ENCODE peak calls at places on chromosomes 16 and 17, in ten cellular contexts. One of them, this sample, is unnamed.

GRCh38 chr16:71474864-71475263 is 12.8 kb upstream of the ZNF23 start:
- DNase-seq in endothelial cell of umbilical vein: no peak
- DNase-seq in PC-9: no peak
- DNase-seq in IMR-90: peak; percentile 92
- DNase-seq in H9: no peak
- DNase-seq in neural progenitor cell: no peak
- DNase-seq in GM23338: no peak
- DNase-seq in GM23248: peak; percentile 94
- DNase-seq in OCI-LY7: no peak
- DNase-seq in PC-3: peak; percentile 90
- DNase-seq in this sample: no peak

GRCh38 chr16:63461248-63461841 is 1425.1 kb upstream of the CDH8 start:
- DNase-seq in neural progenitor cell: peak; percentile 73
- DNase-seq in PC-3: peak; percentile 59
- DNase-seq in GM23248: peak; percentile 61
- DNase-seq in PC-9: no peak
- DNase-seq in H9: peak; percentile 28
- DNase-seq in OCI-LY7: peak; percentile 45
- DNase-seq in IMR-90: peak; percentile 44
- DNase-seq in GM23338: peak; percentile 75
- DNase-seq in endothelial cell of umbilical vein: peak; percentile 72
- DNase-seq in this sample: peak; percentile 76

GRCh38 chr16:76985362-76985761 is 205.6 kb upstream of the MON1B start:
- DNase-seq in IMR-90: no peak
- DNase-seq in endothelial cell of umbilical vein: no peak
- DNase-seq in H9: no peak
- DNase-seq in GM23248: no peak
- DNase-seq in PC-9: no peak
- DNase-seq in PC-3: no peak
- DNase-seq in GM23338: no peak
- DNase-seq in OCI-LY7: no peak
- DNase-seq in neural progenitor cell: no peak
- DNase-seq in this sample: no peak

GRCh38 chr17:55134486-55135157 is 130.1 kb upstream of the HLF start:
- DNase-seq in endothelial cell of umbilical vein: no peak
- DNase-seq in IMR-90: peak; percentile 50
- DNase-seq in GM23248: peak; percentile 51
- DNase-seq in OCI-LY7: no peak
- DNase-seq in GM23338: no peak
- DNase-seq in PC-3: peak; percentile 69
- DNase-seq in PC-9: no peak
- DNase-seq in H9: no peak
- DNase-seq in neural progenitor cell: no peak
- DNase-seq in this sample: no peak

GRCh38 chr16:180921-181667 is 835 bp downstream of the HBQ1 start:
- DNase-seq in PC-9: peak; percentile 85
- DNase-seq in neural progenitor cell: peak; percentile 93
- DNase-seq in H9: peak; percentile 91
- DNase-seq in OCI-LY7: peak; percentile 76
- DNase-seq in IMR-90: peak; percentile 58
- DNase-seq in PC-3: peak; percentile 68
- DNase-seq in endothelial cell of umbilical vein: peak; percentile 71
- DNase-seq in GM23338: peak; percentile 92
- DNase-seq in GM23248: peak; percentile 81
- DNase-seq in this sample: peak; percentile 83

GRCh38 chr17:12256380-12256995 is 235.8 kb downstream of the MAP2K4 start:
- DNase-seq in endothelial cell of umbilical vein: peak; percentile 39
- DNase-seq in PC-9: peak; percentile 16
- DNase-seq in OCI-LY7: peak; percentile 59
- DNase-seq in PC-3: peak; percentile 69
- DNase-seq in GM23338: peak; percentile 61
- DNase-seq in IMR-90: peak; percentile 81
- DNase-seq in H9: no peak
- DNase-seq in GM23248: peak; percentile 64
- DNase-seq in neural progenitor cell: peak; percentile 64
- DNase-seq in this sample: peak; percentile 15

GRCh38 chr16:46763147-46763546 is 15.0 kb upstream of the MYLK3 start:
- DNase-seq in neural progenitor cell: no peak
- DNase-seq in PC-3: no peak
- DNase-seq in H9: no peak
- DNase-seq in PC-9: no peak
- DNase-seq in endothelial cell of umbilical vein: no peak
- DNase-seq in GM23338: no peak
- DNase-seq in GM23248: no peak
- DNase-seq in IMR-90: no peak
- DNase-seq in OCI-LY7: no peak
- DNase-seq in this sample: no peak

GRCh38 chr16:85517780-85518179 is 95.3 kb upstream of the GSE1 start:
- DNase-seq in IMR-90: no peak
- DNase-seq in H9: no peak
- DNase-seq in GM23248: no peak
- DNase-seq in GM23338: no peak
- DNase-seq in PC-3: no peak
- DNase-seq in endothelial cell of umbilical vein: no peak
- DNase-seq in neural progenitor cell: no peak
- DNase-seq in PC-9: no peak
- DNase-seq in OCI-LY7: no peak
- DNase-seq in this sample: no peak

GRCh38 chr17:7029659-7030058 is 6.2 kb upstream of the SLC16A13 start:
- DNase-seq in OCI-LY7: no peak
- DNase-seq in IMR-90: no peak
- DNase-seq in PC-3: no peak
- DNase-seq in neural progenitor cell: no peak
- DNase-seq in GM23338: no peak
- DNase-seq in H9: no peak
- DNase-seq in endothelial cell of umbilical vein: peak; percentile 92
- DNase-seq in PC-9: no peak
- DNase-seq in GM23248: no peak
- DNase-seq in this sample: peak; percentile 55

DNA sequence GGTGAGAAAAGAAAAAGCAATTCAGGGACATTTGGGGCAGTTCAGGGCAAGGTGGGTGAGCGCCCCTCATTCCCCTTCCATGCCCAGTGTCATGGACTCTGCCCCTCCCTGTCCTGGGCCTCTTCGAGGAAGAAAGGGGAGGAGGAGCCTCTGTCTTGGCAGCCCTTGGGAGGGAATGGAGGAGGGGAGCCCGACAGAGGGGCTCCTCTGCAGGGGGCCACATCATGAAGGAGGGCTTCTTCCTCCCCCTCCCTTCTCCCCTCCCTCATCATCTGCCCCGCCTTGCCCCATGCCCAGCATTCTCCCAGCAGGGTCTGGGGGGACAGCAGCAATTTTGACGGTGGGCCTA is 33.2 kb upstream of the TAC4 start:
- DNase-seq in IMR-90: no peak
- DNase-seq in H9: peak; percentile 52
- DNase-seq in endothelial cell of umbilical vein: no peak
- DNase-seq in GM23248: no peak
- DNase-seq in neural progenitor cell: peak; percentile 52
- DNase-seq in GM23338: peak; percentile 46
- DNase-seq in PC-9: no peak
- DNase-seq in PC-3: no peak
- DNase-seq in OCI-LY7: no peak
- DNase-seq in this sample: no peak
- H3K4me2 ChIP-seq in IMR-90: no peak overlapping the region
- H3K4me2 ChIP-seq in H9: peak overlapping the region; percentile 72
- H3K4me2 ChIP-seq in endothelial cell of umbilical vein: no peak overlapping the region
- H3K4me2 ChIP-seq in GM23248: no peak overlapping the region
- H3K4me2 ChIP-seq in neural progenitor cell: peak overlapping the region; percentile 72
- H3K4me2 ChIP-seq in GM23338: peak overlapping the region; percentile 97
- H3K4me2 ChIP-seq in PC-9: peak overlapping the region; percentile 67
- H3K4me2 ChIP-seq in PC-3: peak overlapping the region; percentile 71
- H3K4me2 ChIP-seq in OCI-LY7: no peak overlapping the region
- H3K4me2 ChIP-seq in this sample: peak overlapping the region; percentile 68

GRCh38 chr16:12794486-12795399 is 8.9 kb downstream of the CPPED1 start:
- DNase-seq in endothelial cell of umbilical vein: no peak
- DNase-seq in GM23338: peak; percentile 7
- DNase-seq in H9: no peak
- DNase-seq in GM23248: peak; percentile 24
- DNase-seq in neural progenitor cell: no peak
- DNase-seq in IMR-90: no peak
- DNase-seq in OCI-LY7: peak; percentile 48
- DNase-seq in PC-9: no peak
- DNase-seq in PC-3: no peak
- DNase-seq in this sample: no peak

GRCh38 chr16:12796498-12796897 is 7.2 kb downstream of the CPPED1 start:
- DNase-seq in neural progenitor cell: no peak
- DNase-seq in PC-3: no peak
- DNase-seq in GM23338: no peak
- DNase-seq in PC-9: no peak
- DNase-seq in OCI-LY7: no peak
- DNase-seq in IMR-90: peak; percentile 16
- DNase-seq in GM23248: peak; percentile 34
- DNase-seq in endothelial cell of umbilical vein: no peak
- DNase-seq in H9: no peak
- DNase-seq in this sample: no peak

GRCh38 chr16:12793120-12793889 is 10.4 kb downstream of the CPPED1 start:
- DNase-seq in OCI-LY7: no peak
- DNase-seq in PC-9: no peak
- DNase-seq in GM23338: peak; percentile 70
- DNase-seq in PC-3: no peak
- DNase-seq in IMR-90: no peak
- DNase-seq in H9: peak; percentile 66
- DNase-seq in neural progenitor cell: peak; percentile 24
- DNase-seq in GM23248: no peak
- DNase-seq in endothelial cell of umbilical vein: no peak
- DNase-seq in this sample: no peak

GRCh38 chr16:12788758-12789157 is 14.9 kb downstream of the CPPED1 start:
- DNase-seq in OCI-LY7: no peak
- DNase-seq in H9: no peak
- DNase-seq in endothelial cell of umbilical vein: no peak
- DNase-seq in GM23338: no peak
- DNase-seq in IMR-90: no peak
- DNase-seq in GM23248: no peak
- DNase-seq in PC-9: no peak
- DNase-seq in PC-3: no peak
- DNase-seq in neural progenitor cell: no peak
- DNase-seq in this sample: no peak

DNA sequence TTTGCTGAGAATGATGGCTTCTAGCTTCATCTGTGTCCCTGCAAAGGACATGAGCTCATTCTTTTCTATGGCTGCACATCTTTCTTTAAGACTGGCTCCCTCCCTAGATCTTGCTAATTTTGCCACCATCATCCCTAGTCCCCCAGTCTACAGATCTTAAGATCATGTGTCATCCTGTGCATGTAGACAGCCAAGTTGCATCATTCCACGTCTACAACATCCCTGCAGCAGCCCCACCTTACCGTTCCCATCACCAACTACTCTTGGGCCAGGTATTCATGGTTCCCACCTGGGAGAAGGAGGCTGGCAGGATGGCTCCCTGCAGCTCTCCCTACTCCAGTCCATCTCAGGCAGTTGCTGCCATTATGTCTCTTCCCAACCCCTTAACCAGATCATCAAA is 12.3 kb downstream of the CPPED1 start:
- DNase-seq in endothelial cell of umbilical vein: no peak
- DNase-seq in IMR-90: no peak
- DNase-seq in OCI-LY7: no peak
- DNase-seq in PC-3: no peak
- DNase-seq in H9: no peak
- DNase-seq in PC-9: no peak
- DNase-seq in GM23248: no peak
- DNase-seq in GM23338: no peak
- DNase-seq in neural progenitor cell: no peak
- DNase-seq in this sample: no peak
- H2AFZ ChIP-seq in endothelial cell of umbilical vein: no peak overlapping the region
- H2AFZ ChIP-seq in IMR-90: no peak overlapping the region
- H2AFZ ChIP-seq in OCI-LY7: no peak overlapping the region
- H2AFZ ChIP-seq in PC-3: no peak overlapping the region
- H2AFZ ChIP-seq in H9: no peak overlapping the region
- H2AFZ ChIP-seq in PC-9: no peak overlapping the region
- H2AFZ ChIP-seq in GM23248: no peak overlapping the region
- H2AFZ ChIP-seq in GM23338: no peak overlapping the region
- H2AFZ ChIP-seq in neural progenitor cell: no peak overlapping the region
- H2AFZ ChIP-seq in this sample: no peak overlapping the region

DNA sequence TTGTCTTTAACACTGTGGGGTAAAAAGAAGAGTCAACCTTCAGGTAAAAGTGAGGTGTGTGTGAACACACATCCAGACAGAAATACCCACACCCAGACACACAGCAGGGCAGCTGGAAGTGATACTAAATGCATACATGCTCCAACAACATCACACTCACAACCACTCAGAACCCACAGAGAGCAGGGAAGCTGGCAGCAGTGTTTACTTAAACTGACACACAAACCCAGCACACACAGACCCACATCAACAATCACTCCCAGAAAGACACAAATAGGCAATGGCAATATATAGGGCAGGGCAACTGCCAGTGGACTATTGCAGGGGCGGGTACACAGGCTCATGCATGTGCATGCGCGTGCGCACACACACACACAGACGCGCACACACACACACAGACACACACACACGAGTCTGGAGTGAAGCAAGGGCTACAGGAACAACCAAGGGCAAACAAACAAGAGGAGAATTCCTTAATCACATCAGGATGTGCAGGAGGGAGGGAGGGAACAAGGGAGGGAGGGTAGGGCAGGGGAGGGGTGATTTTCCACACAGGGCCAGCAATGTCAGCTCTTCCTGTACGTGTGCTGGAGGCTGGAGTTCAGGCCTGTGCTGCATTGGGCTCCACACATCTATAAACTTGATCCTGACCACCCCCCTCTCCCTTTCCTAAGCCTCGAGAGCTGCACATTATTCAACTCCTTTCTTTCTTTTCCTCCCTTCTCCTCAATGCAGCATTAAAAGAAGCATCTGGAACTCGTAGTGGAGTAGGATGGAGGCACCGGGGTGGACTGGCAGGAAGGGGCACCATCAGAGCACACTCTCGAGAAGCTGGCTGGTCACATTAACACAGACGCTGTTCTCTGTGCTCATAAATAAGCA is 30.1 kb downstream of the HIC1 start:
- DNase-seq in GM23248: peak; percentile 78
- DNase-seq in neural progenitor cell: no peak
- DNase-seq in endothelial cell of umbilical vein: peak; percentile 98
- DNase-seq in PC-3: peak; percentile 53
- DNase-seq in PC-9: peak; percentile 31
- DNase-seq in OCI-LY7: no peak
- DNase-seq in H9: peak; percentile 23
- DNase-seq in IMR-90: peak; percentile 86
- DNase-seq in GM23338: no peak
- DNase-seq in this sample: no peak
- H3K4me2 ChIP-seq in GM23248: peak overlapping the region; percentile 46
- H3K4me2 ChIP-seq in neural progenitor cell: no peak overlapping the region
- H3K4me2 ChIP-seq in endothelial cell of umbilical vein: peak overlapping the region; percentile 35
- H3K4me2 ChIP-seq in PC-3: peak overlapping the region; percentile 53
- H3K4me2 ChIP-seq in PC-9: peak overlapping the region; percentile 68
- H3K4me2 ChIP-seq in OCI-LY7: no peak overlapping the region
- H3K4me2 ChIP-seq in H9: no peak overlapping the region
- H3K4me2 ChIP-seq in IMR-90: peak overlapping the region; percentile 12
- H3K4me2 ChIP-seq in GM23338: no peak overlapping the region
- H3K4me2 ChIP-seq in this sample: no peak overlapping the region

DNA sequence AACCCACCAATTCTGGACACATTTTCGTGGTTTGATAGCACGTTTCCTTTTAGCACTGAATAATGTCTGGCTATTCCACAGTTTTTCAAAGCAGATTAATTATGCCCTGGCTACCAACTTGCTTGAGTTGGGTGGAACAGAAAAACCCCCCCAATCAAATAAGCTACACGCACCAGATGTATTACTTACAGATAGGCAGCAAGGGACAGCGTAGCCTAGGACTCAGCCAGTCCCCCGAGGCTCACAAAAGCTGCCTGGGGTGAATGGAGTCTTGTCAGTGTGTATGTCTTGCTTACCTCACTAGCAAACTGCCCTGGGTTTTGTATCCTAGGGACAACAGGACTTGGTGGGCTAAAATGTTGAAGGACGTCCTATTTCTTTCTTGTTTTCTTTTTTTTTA is 12.2 kb downstream of the FZD2 start:
- DNase-seq in PC-3: no peak
- DNase-seq in GM23248: no peak
- DNase-seq in IMR-90: no peak
- DNase-seq in neural progenitor cell: peak; percentile 59
- DNase-seq in OCI-LY7: no peak
- DNase-seq in endothelial cell of umbilical vein: no peak
- DNase-seq in GM23338: no peak
- DNase-seq in PC-9: no peak
- DNase-seq in H9: peak; percentile 53
- DNase-seq in this sample: no peak
- H2AFZ ChIP-seq in PC-3: peak overlapping the region; percentile 28
- H2AFZ ChIP-seq in GM23248: peak overlapping the region; percentile 17
- H2AFZ ChIP-seq in IMR-90: peak overlapping the region; percentile 50
- H2AFZ ChIP-seq in neural progenitor cell: no peak overlapping the region
- H2AFZ ChIP-seq in OCI-LY7: no peak overlapping the region
- H2AFZ ChIP-seq in endothelial cell of umbilical vein: no peak overlapping the region
- H2AFZ ChIP-seq in GM23338: no peak overlapping the region
- H2AFZ ChIP-seq in PC-9: no peak overlapping the region
- H2AFZ ChIP-seq in H9: no peak overlapping the region
- H2AFZ ChIP-seq in this sample: no peak overlapping the region